ENCODE peak calls at places on chromosome 3, in seven cellular contexts. E is transverse colon, G is sigmoid colon, X is HL-60, Y is Panc1, C is prostate gland, S is HCT116. L is an unnamed sample.

GRCh38 chr3:114394551-114394950 is 100.7 kb downstream of the TIGIT start:
- DNase-seq in E (no peak), G (no peak), X (no peak), Y (no peak), C (no peak), S (no peak), L (no peak)

GRCh38 chr3:70871909-70872656 is 559.6 kb upstream of the MDFIC2 start:
- DNase-seq in E (no peak), G (no peak), X (no peak), Y (no peak), C (no peak), S (no peak), L (no peak)

GRCh38 chr3:186514296-186515002 is 29.7 kb downstream of the CRYGS start:
- DNase-seq in E (no peak), G (no peak), X (no peak), Y (no peak), C (no peak), S (peak; percentile 12), L (no peak)

GRCh38 chr3:9508781-9509180 is 44.8 kb downstream of the LHFPL4 start:
- DNase-seq in E (no peak), G (no peak), X (no peak), Y (no peak), C (no peak), S (no peak), L (no peak)

GRCh38 chr3:192772495-192772894 is 45.2 kb upstream of the FGF12 start:
- DNase-seq in E (no peak), G (no peak), X (no peak), Y (no peak), C (peak; percentile 31), S (peak; percentile 12), L (no peak)

GRCh38 chr3:131543714-131544113 is 40.9 kb upstream of the MRPL3 start:
- DNase-seq in E (peak; percentile 42), G (peak; percentile 84), X (no peak), Y (peak; percentile 36), C (peak; percentile 48), S (peak; percentile 49), L (no peak)

GRCh38 chr3:38585791-38586420 is 63.6 kb downstream of the SCN5A start:
- DNase-seq in E (peak; percentile 1), G (no peak), X (no peak), Y (no peak), C (no peak), S (no peak), L (no peak)

GRCh38 chr3:58234516-58234931 is 3.1 kb upstream of the ABHD6 start:
- DNase-seq in E (no peak), G (no peak), X (no peak), Y (no peak), C (no peak), S (no peak), L (no peak)

GRCh38 chr3:120642368-120642948 is 39.6 kb downstream of the HGD start:
- DNase-seq in E (no peak), G (no peak), X (peak; percentile 55), Y (no peak), C (no peak), S (no peak), L (no peak)

GRCh38 chr3:27578032-27578431 is 93.8 kb upstream of the SLC4A7 start:
- DNase-seq in E (no peak), G (no peak), X (no peak), Y (no peak), C (no peak), S (no peak), L (no peak)

GRCh38 chr3:168655591-168655990 is 559.9 kb upstream of the GOLIM4 start:
- DNase-seq in E (no peak), G (no peak), X (no peak), Y (no peak), C (no peak), S (no peak), L (no peak)

GRCh38 chr3:195905970-195906864 is 2.1 kb downstream of the TNK2 start:
- DNase-seq in E (no peak), G (peak; percentile 44), X (no peak), Y (no peak), C (peak; percentile 58), S (no peak), L (no peak)

GRCh38 chr3:112170046-112170445 is 37.0 kb upstream of the GCSAM start:
- DNase-seq in E (no peak), G (no peak), X (no peak), Y (no peak), C (no peak), S (no peak), L (no peak)

GRCh38 chr3:95437409-95437808 is 1374.5 kb downstream of the NSUN3 start:
- DNase-seq in E (no peak), G (no peak), X (no peak), Y (no peak), C (no peak), S (no peak), L (no peak)

GRCh38 chr3:117252208-117252607 is 542.6 kb downstream of the TUSC7 start:
- DNase-seq in E (no peak), G (no peak), X (no peak), Y (peak; percentile 73), C (no peak), S (no peak), L (no peak)

GRCh38 chr3:197597335-197597734 is 41.6 kb upstream of the BDH1 start:
- DNase-seq in E (no peak), G (no peak), X (no peak), Y (no peak), C (no peak), S (no peak), L (no peak)

GRCh38 chr3:110126065-110126464 is 788.7 kb upstream of the DPPA4 start:
- DNase-seq in E (no peak), G (no peak), X (no peak), Y (no peak), C (no peak), S (no peak), L (no peak)

GRCh38 chr3:70085613-70086012 is 86.1 kb downstream of the SAMMSON start:
- DNase-seq in E (no peak), G (no peak), X (no peak), Y (no peak), C (no peak), S (no peak), L (no peak)

GRCh38 chr3:14518893-14519292 is 21.2 kb downstream of the GRIP2 start:
- DNase-seq in E (no peak), G (peak; percentile 27), X (no peak), Y (no peak), C (no peak), S (no peak), L (no peak)

GRCh38 chr3:188036375-188036985 is 117.5 kb upstream of the LPP start:
- DNase-seq in E (no peak), G (no peak), X (no peak), Y (no peak), C (peak; percentile 64), S (no peak), L (no peak)
- TF ChIP-seq POLR2AphosphoS5 in E (no peak), G (no peak), X (no peak), Y (no peak), C (peak; percentile 55), S (no peak), L (no peak)

GRCh38 chr3:107258285-107258684 is 119.0 kb upstream of the CCDC54 start:
- DNase-seq in E (no peak), G (no peak), X (no peak), Y (no peak), C (no peak), S (no peak), L (no peak)

GRCh38 chr3:107265526-107265925 is 111.7 kb upstream of the CCDC54 start:
- DNase-seq in E (no peak), G (no peak), X (no peak), Y (no peak), C (no peak), S (no peak), L (no peak)

GRCh38 chr3:107263269-107264021 is 113.8 kb upstream of the CCDC54 start:
- DNase-seq in E (no peak), G (no peak), X (no peak), Y (no peak), C (no peak), S (no peak), L (no peak)

GRCh38 chr3:107264888-107265287 is 112.4 kb upstream of the CCDC54 start:
- DNase-seq in E (no peak), G (no peak), X (no peak), Y (no peak), C (peak; percentile 87), S (no peak), L (no peak)

GRCh38 chr3:107260221-107260620 is 117.0 kb upstream of the CCDC54 start:
- DNase-seq in E (no peak), G (no peak), X (no peak), Y (no peak), C (peak; percentile 30), S (no peak), L (no peak)
- H3K4me3 ChIP-seq in E (no peak overlapping the region), G (no peak overlapping the region), X (no peak overlapping the region), Y (no peak overlapping the region), C (no peak overlapping the region), S (no peak overlapping the region), L (no peak overlapping the region)

GRCh38 chr3:48934333-48934991 is 15.8 kb downstream of the ARIH2 start:
- DNase-seq in E (no peak), G (no peak), X (no peak), Y (no peak), C (no peak), S (no peak), L (no peak)

GRCh38 chr3:48930590-48930989 is 11.9 kb downstream of the ARIH2 start:
- DNase-seq in E (no peak), G (no peak), X (no peak), Y (no peak), C (no peak), S (no peak), L (no peak)

GRCh38 chr3:48929358-48930035 is 10.9 kb downstream of the ARIH2 start:
- DNase-seq in E (no peak), G (no peak), X (no peak), Y (no peak), C (no peak), S (no peak), L (no peak)

GRCh38 chr3:48928679-48929078 is 10.0 kb downstream of the ARIH2 start:
- DNase-seq in E (no peak), G (no peak), X (no peak), Y (no peak), C (no peak), S (no peak), L (no peak)

DNA sequence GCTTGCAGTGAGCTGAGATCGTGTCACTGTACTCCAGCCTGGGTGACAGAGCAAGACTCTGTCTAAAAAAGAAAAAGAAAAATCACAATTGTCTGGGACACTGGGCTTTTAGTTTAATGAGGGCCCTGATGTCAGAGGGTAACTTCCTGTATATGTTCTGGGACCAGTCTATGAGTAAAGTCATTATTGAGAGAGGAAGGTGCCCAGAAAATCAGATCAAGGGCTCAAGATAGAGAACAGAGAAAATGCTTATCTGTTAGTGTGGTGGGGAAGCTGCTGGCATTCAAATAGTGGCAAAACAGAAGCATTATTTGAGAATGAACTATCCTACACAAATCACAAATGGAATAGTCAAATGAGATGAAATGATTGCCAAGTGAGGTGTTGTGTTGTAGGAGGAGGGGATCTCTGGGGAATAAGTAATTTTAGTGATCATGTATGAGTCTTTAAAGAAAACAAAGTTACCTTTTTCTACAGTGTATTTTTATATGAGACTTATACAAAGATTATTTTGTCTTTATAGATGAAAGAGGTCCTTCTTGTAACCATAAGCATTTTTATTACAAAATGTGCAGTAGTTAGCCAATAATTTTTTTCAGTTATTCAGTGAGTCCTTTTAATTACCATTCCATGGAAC is 13.4 kb downstream of the ARIH2 start:
- DNase-seq in E (no peak), G (no peak), X (no peak), Y (no peak), C (no peak), S (no peak), L (no peak)
- H3K27ac ChIP-seq in E (no peak overlapping the region), G (no peak overlapping the region), X (no peak overlapping the region), Y (no peak overlapping the region), C (no peak overlapping the region), S (no peak overlapping the region), L (peak overlapping the region; percentile 36)

GRCh38 chr3:49092948-49093852 is 671 bp downstream of the QRICH1 start:
- DNase-seq in E (peak; percentile 80), G (peak; percentile 81), X (peak; percentile 67), Y (no peak), C (peak; percentile 66), S (peak; percentile 49), L (no peak)
- TF ChIP-seq POLR2AphosphoS5 in E (no peak), G (peak; percentile 47), X (peak; percentile 27), Y (no peak), C (peak; percentile 4), S (no peak), L (no peak)

L was measured in SK-N-MC.